ENCODE peak calls at places on chromosome 6, in four cellular contexts. N, B, L and Q are unnamed samples.

GRCh38 chr6:146339716-146340115 is 203.9 kb upstream of the RAB32 start:
- DNase-seq in N (no peak), B (peak), L (no peak), Q (no peak)

GRCh38 chr6:53408826-53409225 is 60.1 kb upstream of the ELOVL5 start:
- DNase-seq in N (no peak), B (no peak), L (no peak), Q (no peak)

GRCh38 chr6:42974919-42975505 is 4.0 kb downstream of the PEX6 start:
- DNase-seq in N (no peak), B (no peak), L (no peak), Q (no peak)

GRCh38 chr6:55953384-55953783 is 78.0 kb upstream of the BMP5 start:
- DNase-seq in N (peak), B (peak), L (no peak), Q (no peak)

GRCh38 chr6:579339-579738 is 77.6 kb downstream of the HUS1B start:
- DNase-seq in N (peak), B (peak), L (no peak), Q (no peak)

GRCh38 chr6:42367353-42368011 is 84.2 kb downstream of the TRERF1 start:
- DNase-seq in N (no peak), B (no peak), L (peak), Q (peak)

GRCh38 chr6:49856282-49856681 is 10.1 kb downstream of the CRISP1 start:
- DNase-seq in N (no peak), B (no peak), L (no peak), Q (no peak)

GRCh38 chr6:41713650-41714291 is 21.6 kb downstream of the TFEB start:
- DNase-seq in N (no peak), B (no peak), L (peak), Q (no peak)

GRCh38 chr6:43668151-43669028 is 19.2 kb downstream of the MRPS18A start:
- DNase-seq in N (peak), B (peak), L (peak), Q (peak)

GRCh38 chr6:169859978-169860703 is 108.7 kb downstream of the ERMARD start:
- DNase-seq in N (no peak), B (no peak), L (no peak), Q (no peak)

GRCh38 chr6:55636406-55637102 is 57.6 kb upstream of the HMGCLL1 start:
- DNase-seq in N (no peak), B (peak), L (no peak), Q (no peak)

GRCh38 chr6:147053311-147053921 is 150.8 kb upstream of the STXBP5 start:
- DNase-seq in N (no peak), B (no peak), L (no peak), Q (no peak)

GRCh38 chr6:169808608-169808967 is 57.2 kb downstream of the ERMARD start:
- DNase-seq in N (no peak), B (no peak), L (no peak), Q (no peak)

GRCh38 chr6:25253371-25253770 is 25.8 kb upstream of the CARMIL1 start:
- DNase-seq in N (no peak), B (no peak), L (no peak), Q (no peak)

GRCh38 chr6:115977220-115977619 is 83.5 kb downstream of the FRK start:
- DNase-seq in N (no peak), B (no peak), L (no peak), Q (no peak)

GRCh38 chr6:14638932-14639875 is 521.6 kb downstream of the CD83 start:
- DNase-seq in N (no peak), B (no peak), L (peak), Q (peak)

GRCh38 chr6:35755525-35755924 is 18.7 kb downstream of the ARMC12 start:
- DNase-seq in N (no peak), B (no peak), L (no peak), Q (no peak)

GRCh38 chr6:150033197-150033771 is 8.0 kb upstream of the RAET1L start:
- DNase-seq in N (no peak), B (no peak), L (no peak), Q (no peak)

GRCh38 chr6:118659513-118660217 is 8.3 kb upstream of the CEP85L start:
- DNase-seq in N (no peak), B (no peak), L (no peak), Q (no peak)

GRCh38 chr6:25583099-25583498 is 68.9 kb upstream of the SCGN start:
- DNase-seq in N (no peak), B (no peak), L (no peak), Q (no peak)

GRCh38 chr6:136318676-136319075 is 29.0 kb upstream of the BCLAF1 start:
- DNase-seq in N (no peak), B (no peak), L (no peak), Q (no peak)

GRCh38 chr6:46677314-46677654 is 10.4 kb upstream of the TDRD6 start:
- DNase-seq in N (peak), B (peak), L (no peak), Q (no peak)

DNA sequence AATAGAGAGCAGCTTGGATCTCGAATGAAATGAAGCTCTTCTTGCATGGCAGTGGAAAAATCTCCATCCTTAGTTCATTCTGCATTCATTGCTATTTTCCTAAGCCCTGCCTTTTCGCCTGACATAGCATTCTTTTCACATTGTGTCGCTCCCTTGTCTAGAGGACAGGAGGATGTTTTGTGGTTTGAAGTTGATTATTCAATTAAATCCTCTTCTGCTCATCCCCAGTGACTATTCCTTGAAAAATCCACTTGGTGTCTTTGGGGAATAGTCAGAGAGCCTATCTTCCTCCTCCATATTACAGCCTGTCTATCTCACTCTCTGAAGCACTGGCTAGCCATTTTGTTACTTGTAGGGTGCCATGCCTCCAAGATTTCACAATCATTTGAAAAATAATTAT is 161.2 kb downstream of the KLHL32 start:
- DNase-seq in N (no peak), B (no peak), L (no peak), Q (no peak)
- TF ChIP-seq USF2 in N (no peak), B (no peak), L (no peak), Q (no peak)

GRCh38 chr6:1893470-1894130 is 283.9 kb downstream of the FOXC1 start:
- DNase-seq in N (no peak), B (no peak), L (no peak), Q (no peak)

GRCh38 chr6:1895721-1896120 is 286.0 kb downstream of the FOXC1 start:
- DNase-seq in N (no peak), B (no peak), L (no peak), Q (no peak)

GRCh38 chr6:1894954-1895353 is 285.2 kb downstream of the FOXC1 start:
- DNase-seq in N (no peak), B (no peak), L (no peak), Q (no peak)

GRCh38 chr6:1892716-1893115 is 283.0 kb downstream of the FOXC1 start:
- DNase-seq in N (no peak), B (no peak), L (no peak), Q (no peak)

DNA sequence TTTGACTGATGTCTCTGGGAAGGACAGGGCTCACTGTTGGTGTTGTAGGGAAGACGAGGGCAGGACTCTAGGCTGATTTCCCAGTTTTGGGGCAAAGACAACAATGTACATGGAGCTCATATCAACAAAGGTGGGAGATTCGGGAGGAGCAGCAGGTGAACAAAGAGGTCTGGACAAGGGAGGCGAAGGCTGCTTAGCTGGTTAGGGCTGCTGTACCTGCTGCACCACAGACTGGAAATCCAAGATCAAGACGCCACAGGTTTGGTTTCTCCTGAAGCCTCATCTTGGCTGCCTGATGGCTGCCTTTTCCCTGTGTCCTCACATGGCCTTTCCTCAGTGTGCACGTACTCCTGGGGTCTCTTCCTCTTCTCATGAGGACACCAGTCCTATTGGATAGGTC is 287.2 kb downstream of the FOXC1 start:
- DNase-seq in N (no peak), B (no peak), L (no peak), Q (no peak)
- TF ChIP-seq CHD4 in N (no peak), B (no peak), L (no peak), Q (no peak)

GRCh38 chr6:159110013-159110412 is 59.2 kb upstream of the FNDC1 start:
- DNase-seq in N (peak), B (peak), L (no peak), Q (peak)
- TF ChIP-seq ESRRA in N (no peak), B (no peak), L (no peak), Q (no peak)

GRCh38 chr6:106158816-106159215 is 72.7 kb downstream of the PRDM1 start:
- DNase-seq in N (no peak), B (no peak), L (no peak), Q (no peak)

GRCh38 chr6:106156863-106157262 is 70.7 kb downstream of the PRDM1 start:
- DNase-seq in N (no peak), B (no peak), L (no peak), Q (no peak)

GRCh38 chr6:106156413-106156812 is 70.3 kb downstream of the PRDM1 start:
- DNase-seq in N (no peak), B (no peak), L (no peak), Q (no peak)

GRCh38 chr6:106154326-106154725 is 68.2 kb downstream of the PRDM1 start:
- DNase-seq in N (no peak), B (no peak), L (no peak), Q (peak)

GRCh38 chr6:106155219-106155830 is 69.2 kb downstream of the PRDM1 start:
- DNase-seq in N (no peak), B (no peak), L (no peak), Q (no peak)
- TF ChIP-seq USF2 in N (no peak), B (no peak), L (no peak), Q (no peak)

GRCh38 chr6:15905488-15906392 is 223.1 kb upstream of the MYLIP start:
- DNase-seq in N (no peak), B (no peak), L (no peak), Q (peak)

GRCh38 chr6:15906393-15906976 is 222.4 kb upstream of the MYLIP start:
- DNase-seq in N (no peak), B (no peak), L (no peak), Q (no peak)

GRCh38 chr6:15909290-15910070 is 219.4 kb upstream of the MYLIP start:
- DNase-seq in N (no peak), B (no peak), L (no peak), Q (peak)

GRCh38 chr6:15908871-15909270 is 220.0 kb upstream of the MYLIP start:
- DNase-seq in N (no peak), B (no peak), L (no peak), Q (no peak)

DNA sequence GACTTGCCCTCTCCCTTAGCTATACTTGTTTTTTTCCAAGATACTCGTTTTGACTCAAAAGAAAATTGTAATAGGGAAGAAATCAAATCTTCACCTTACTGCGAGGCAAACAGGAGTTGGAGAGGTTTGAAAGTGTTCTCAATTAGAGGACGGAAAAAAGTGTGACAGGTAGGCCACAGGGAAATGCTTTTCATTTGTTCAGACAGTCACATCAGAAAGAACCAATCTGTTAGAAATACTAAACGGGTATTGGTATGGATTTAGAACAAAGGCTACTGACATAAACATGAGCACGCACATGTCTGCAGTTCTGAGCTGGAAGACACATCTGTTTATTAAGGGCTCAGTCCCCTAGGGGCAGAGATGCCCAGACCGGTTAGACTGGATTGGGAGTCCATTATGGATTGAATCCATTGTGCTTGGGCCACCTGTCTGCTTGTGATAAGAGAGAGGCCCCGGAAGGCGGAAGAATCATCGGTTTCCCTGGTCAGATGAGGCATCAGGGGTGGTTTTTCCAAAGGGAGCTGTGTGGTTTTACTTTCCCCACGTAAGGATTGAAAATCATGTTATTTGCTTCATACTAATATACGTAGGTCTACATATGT is 220.9 kb upstream of the MYLIP start:
- DNase-seq in N (no peak), B (no peak), L (no peak), Q (peak)
- TF ChIP-seq CHD4 in N (no peak), B (no peak), L (no peak), Q (no peak)

DNA sequence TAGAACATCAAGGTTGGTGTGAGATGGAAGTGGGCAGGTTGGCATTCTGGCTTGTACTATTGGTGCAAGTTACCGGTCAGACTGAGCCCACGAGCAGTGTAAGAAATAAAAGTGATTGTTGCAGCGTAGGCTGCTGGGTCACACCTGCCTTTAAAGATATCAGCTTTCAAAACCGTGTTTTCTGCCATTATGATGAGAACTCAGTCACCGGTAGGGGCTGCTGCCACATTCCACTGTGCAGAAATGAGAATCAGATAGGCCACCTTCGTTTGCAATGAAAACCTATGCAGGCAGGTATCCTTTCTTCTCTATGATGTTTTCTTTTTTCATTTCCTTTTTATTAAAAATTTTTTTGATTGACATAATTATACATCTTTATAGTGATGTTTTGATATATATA is 168.5 kb downstream of the MYLK4 start:
- DNase-seq in N (no peak), B (no peak), L (no peak), Q (no peak)
- TF ChIP-seq ESRRA in N (no peak), B (no peak), L (no peak), Q (no peak)

GRCh38 chr6:129849456-129849855 is 11.7 kb downstream of the TMEM244 start:
- DNase-seq in N (no peak), B (peak), L (no peak), Q (no peak)
- TF ChIP-seq USF2 in N (no peak), B (no peak), L (no peak), Q (no peak)